ENCODE peak calls at places on chromosomes 4 and X, in nine cellular contexts. One of them, this sample, is unnamed.

GRCh38 chrX:11135483-11136185 is 24.5 kb downstream of the HCCS start:
- ATAC-seq in body of pancreas: no peak
- ATAC-seq in upper lobe of left lung: no peak
- ATAC-seq in HCT116: no peak
- ATAC-seq in heart left ventricle: no peak
- ATAC-seq in GM12878: no peak
- ATAC-seq in HepG2: no peak
- ATAC-seq in K562: peak
- ATAC-seq in A549: no peak
- ATAC-seq in this sample: no peak

GRCh38 chr4:78749972-78750727 is 26.0 kb upstream of the BMP2K start:
- ATAC-seq in body of pancreas: no peak
- ATAC-seq in upper lobe of left lung: no peak
- ATAC-seq in HCT116: no peak
- ATAC-seq in heart left ventricle: peak
- ATAC-seq in GM12878: peak
- ATAC-seq in HepG2: no peak
- ATAC-seq in K562: no peak
- ATAC-seq in A549: no peak
- ATAC-seq in this sample: no peak

GRCh38 chrX:3518870-3519269 is 172.4 kb upstream of the MXRA5 start:
- ATAC-seq in body of pancreas: no peak
- ATAC-seq in upper lobe of left lung: no peak
- ATAC-seq in HCT116: peak
- ATAC-seq in heart left ventricle: peak
- ATAC-seq in GM12878: no peak
- ATAC-seq in HepG2: no peak
- ATAC-seq in K562: no peak
- ATAC-seq in A549: peak
- ATAC-seq in this sample: peak

GRCh38 chr4:188139671-188140070 is 430 bp downstream of the TRIML1 start:
- ATAC-seq in body of pancreas: no peak
- ATAC-seq in upper lobe of left lung: peak
- ATAC-seq in HCT116: no peak
- ATAC-seq in heart left ventricle: no peak
- ATAC-seq in GM12878: no peak
- ATAC-seq in HepG2: no peak
- ATAC-seq in K562: no peak
- ATAC-seq in A549: no peak
- ATAC-seq in this sample: no peak

GRCh38 chr4:109191216-109191615 is 111.2 kb downstream of the COL25A1 start:
- ATAC-seq in body of pancreas: no peak
- ATAC-seq in upper lobe of left lung: no peak
- ATAC-seq in HCT116: no peak
- ATAC-seq in heart left ventricle: no peak
- ATAC-seq in GM12878: no peak
- ATAC-seq in HepG2: no peak
- ATAC-seq in K562: no peak
- ATAC-seq in A549: no peak
- ATAC-seq in this sample: no peak

GRCh38 chr4:128301979-128302378 is 14.4 kb upstream of the PGRMC2 start:
- ATAC-seq in body of pancreas: no peak
- ATAC-seq in upper lobe of left lung: no peak
- ATAC-seq in HCT116: no peak
- ATAC-seq in heart left ventricle: no peak
- ATAC-seq in GM12878: no peak
- ATAC-seq in HepG2: no peak
- ATAC-seq in K562: no peak
- ATAC-seq in A549: no peak
- ATAC-seq in this sample: no peak

GRCh38 chr4:99447079-99447478 is 11.9 kb upstream of the ADH7 start:
- ATAC-seq in body of pancreas: peak
- ATAC-seq in upper lobe of left lung: no peak
- ATAC-seq in HCT116: no peak
- ATAC-seq in heart left ventricle: no peak
- ATAC-seq in GM12878: peak
- ATAC-seq in HepG2: no peak
- ATAC-seq in K562: no peak
- ATAC-seq in A549: peak
- ATAC-seq in this sample: no peak

GRCh38 chrX:124257924-124258706 is 74.3 kb upstream of the TEX13D start:
- ATAC-seq in body of pancreas: no peak
- ATAC-seq in upper lobe of left lung: no peak
- ATAC-seq in HCT116: no peak
- ATAC-seq in heart left ventricle: peak
- ATAC-seq in GM12878: no peak
- ATAC-seq in HepG2: no peak
- ATAC-seq in K562: no peak
- ATAC-seq in A549: no peak
- ATAC-seq in this sample: peak

GRCh38 chr4:113540859-113541258 is 220.7 kb downstream of the CAMK2D start:
- ATAC-seq in body of pancreas: no peak
- ATAC-seq in upper lobe of left lung: no peak
- ATAC-seq in HCT116: peak
- ATAC-seq in heart left ventricle: peak
- ATAC-seq in GM12878: peak
- ATAC-seq in HepG2: no peak
- ATAC-seq in K562: no peak
- ATAC-seq in A549: no peak
- ATAC-seq in this sample: no peak

GRCh38 chrX:17860811-17861495 is at the start of gene RAI2:
- ATAC-seq in body of pancreas: peak
- ATAC-seq in upper lobe of left lung: no peak
- ATAC-seq in HCT116: no peak
- ATAC-seq in heart left ventricle: peak
- ATAC-seq in GM12878: no peak
- ATAC-seq in HepG2: peak
- ATAC-seq in K562: peak
- ATAC-seq in A549: peak
- ATAC-seq in this sample: peak

GRCh38 chr4:68613752-68614151 is 37.6 kb upstream of the UGT2B17 start:
- ATAC-seq in body of pancreas: no peak
- ATAC-seq in upper lobe of left lung: no peak
- ATAC-seq in HCT116: no peak
- ATAC-seq in heart left ventricle: no peak
- ATAC-seq in GM12878: no peak
- ATAC-seq in HepG2: no peak
- ATAC-seq in K562: no peak
- ATAC-seq in A549: no peak
- ATAC-seq in this sample: no peak

GRCh38 chr4:1462009-1462767 is 55.9 kb upstream of the NKX1-1 start:
- ATAC-seq in body of pancreas: no peak
- ATAC-seq in upper lobe of left lung: no peak
- ATAC-seq in HCT116: no peak
- ATAC-seq in heart left ventricle: no peak
- ATAC-seq in GM12878: no peak
- ATAC-seq in HepG2: no peak
- ATAC-seq in K562: no peak
- ATAC-seq in A549: no peak
- ATAC-seq in this sample: no peak

GRCh38 chr4:86497980-86498379 is 96.1 kb upstream of the PTPN13 start:
- ATAC-seq in body of pancreas: no peak
- ATAC-seq in upper lobe of left lung: no peak
- ATAC-seq in HCT116: no peak
- ATAC-seq in heart left ventricle: peak
- ATAC-seq in GM12878: peak
- ATAC-seq in HepG2: no peak
- ATAC-seq in K562: no peak
- ATAC-seq in A549: no peak
- ATAC-seq in this sample: no peak

GRCh38 chrX:110032534-110033161 is 29.7 kb downstream of the TMEM164 start:
- ATAC-seq in body of pancreas: no peak
- ATAC-seq in upper lobe of left lung: no peak
- ATAC-seq in HCT116: no peak
- ATAC-seq in heart left ventricle: peak
- ATAC-seq in GM12878: no peak
- ATAC-seq in HepG2: no peak
- ATAC-seq in K562: no peak
- ATAC-seq in A549: no peak
- ATAC-seq in this sample: no peak

GRCh38 chrX:42869659-42870476 is 91.9 kb upstream of the PPP1R2C start:
- ATAC-seq in body of pancreas: no peak
- ATAC-seq in upper lobe of left lung: no peak
- ATAC-seq in HCT116: no peak
- ATAC-seq in heart left ventricle: no peak
- ATAC-seq in GM12878: peak
- ATAC-seq in HepG2: no peak
- ATAC-seq in K562: no peak
- ATAC-seq in A549: no peak
- ATAC-seq in this sample: no peak

DNA sequence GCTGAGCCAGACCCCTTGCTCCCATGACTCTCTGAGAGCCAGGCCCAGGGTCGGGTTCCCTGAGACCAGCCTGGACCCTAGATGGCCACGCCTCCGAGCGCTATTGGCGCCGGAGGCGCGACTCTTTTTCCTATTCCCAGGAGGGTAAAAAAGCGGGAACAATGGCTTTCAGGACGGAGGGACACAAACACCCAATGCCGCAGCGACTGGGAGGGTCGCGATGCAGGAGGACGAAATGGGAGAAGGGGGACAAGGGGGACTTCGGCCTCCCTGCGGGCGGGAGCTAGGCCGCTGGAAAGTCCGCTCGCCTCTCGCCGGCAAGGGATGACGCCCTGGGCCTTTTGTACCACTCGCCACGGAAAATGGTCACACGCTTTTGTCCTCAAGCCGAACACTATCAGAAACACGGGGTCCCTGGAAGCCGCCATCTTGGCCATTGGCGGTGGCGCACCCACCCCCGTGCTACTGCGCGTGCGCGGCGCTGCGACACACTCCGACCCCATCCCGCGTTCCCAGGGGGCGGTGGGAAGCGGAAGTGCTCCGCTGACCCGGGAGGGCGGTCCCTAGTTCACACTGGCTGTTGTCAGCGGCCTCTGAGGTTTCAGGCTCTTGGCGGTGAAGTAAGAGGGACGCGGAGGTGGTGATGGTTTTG is 98.4 kb downstream of the ZNF674 start:
- ATAC-seq in body of pancreas: peak
- ATAC-seq in upper lobe of left lung: peak
- ATAC-seq in HCT116: peak
- ATAC-seq in heart left ventricle: peak
- ATAC-seq in GM12878: peak
- ATAC-seq in HepG2: peak
- ATAC-seq in K562: peak
- ATAC-seq in A549: peak
- ATAC-seq in this sample: peak
- TF ChIP-seq POLR2A in body of pancreas: peak
- TF ChIP-seq POLR2A in upper lobe of left lung: peak
- TF ChIP-seq POLR2A in HCT116: no peak
- TF ChIP-seq POLR2A in heart left ventricle: peak
- TF ChIP-seq POLR2A in GM12878: peak
- TF ChIP-seq POLR2A in HepG2: peak
- TF ChIP-seq POLR2A in K562: peak
- TF ChIP-seq POLR2A in A549: peak
- TF ChIP-seq POLR2A in this sample: peak

GRCh38 chrX:48891402-48892288 is 5.9 kb downstream of the TIMM17B start:
- ATAC-seq in body of pancreas: peak
- ATAC-seq in upper lobe of left lung: peak
- ATAC-seq in HCT116: peak
- ATAC-seq in heart left ventricle: peak
- ATAC-seq in GM12878: peak
- ATAC-seq in HepG2: peak
- ATAC-seq in K562: peak
- ATAC-seq in A549: peak
- ATAC-seq in this sample: peak
- TF ChIP-seq POLR2A in body of pancreas: peak
- TF ChIP-seq POLR2A in upper lobe of left lung: no peak
- TF ChIP-seq POLR2A in HCT116: no peak
- TF ChIP-seq POLR2A in heart left ventricle: peak
- TF ChIP-seq POLR2A in GM12878: no peak
- TF ChIP-seq POLR2A in HepG2: no peak
- TF ChIP-seq POLR2A in K562: peak
- TF ChIP-seq POLR2A in A549: peak
- TF ChIP-seq POLR2A in this sample: peak

GRCh38 chr4:25859429-25860148 is 3.2 kb downstream of the SEL1L3 start:
- ATAC-seq in body of pancreas: no peak
- ATAC-seq in upper lobe of left lung: no peak
- ATAC-seq in HCT116: no peak
- ATAC-seq in heart left ventricle: no peak
- ATAC-seq in GM12878: peak
- ATAC-seq in HepG2: no peak
- ATAC-seq in K562: no peak
- ATAC-seq in A549: no peak
- ATAC-seq in this sample: no peak

GRCh38 chr4:25860586-25861421 is 2.0 kb downstream of the SEL1L3 start:
- ATAC-seq in body of pancreas: no peak
- ATAC-seq in upper lobe of left lung: peak
- ATAC-seq in HCT116: no peak
- ATAC-seq in heart left ventricle: no peak
- ATAC-seq in GM12878: peak
- ATAC-seq in HepG2: no peak
- ATAC-seq in K562: peak
- ATAC-seq in A549: no peak
- ATAC-seq in this sample: peak

GRCh38 chr4:25862411-25863346 is at the start of gene SEL1L3:
- ATAC-seq in body of pancreas: peak
- ATAC-seq in upper lobe of left lung: no peak
- ATAC-seq in HCT116: peak
- ATAC-seq in heart left ventricle: peak
- ATAC-seq in GM12878: peak
- ATAC-seq in HepG2: peak
- ATAC-seq in K562: peak
- ATAC-seq in A549: peak
- ATAC-seq in this sample: peak

GRCh38 chr4:25861951-25862410 is 807 bp downstream of the SEL1L3 start:
- ATAC-seq in body of pancreas: peak
- ATAC-seq in upper lobe of left lung: no peak
- ATAC-seq in HCT116: peak
- ATAC-seq in heart left ventricle: peak
- ATAC-seq in GM12878: peak
- ATAC-seq in HepG2: no peak
- ATAC-seq in K562: peak
- ATAC-seq in A549: peak
- ATAC-seq in this sample: no peak

GRCh38 chr4:25861422-25861926 is 1.3 kb downstream of the SEL1L3 start:
- ATAC-seq in body of pancreas: peak
- ATAC-seq in upper lobe of left lung: no peak
- ATAC-seq in HCT116: no peak
- ATAC-seq in heart left ventricle: peak
- ATAC-seq in GM12878: no peak
- ATAC-seq in HepG2: no peak
- ATAC-seq in K562: peak
- ATAC-seq in A549: no peak
- ATAC-seq in this sample: no peak
- TF ChIP-seq POLR2A in body of pancreas: peak
- TF ChIP-seq POLR2A in upper lobe of left lung: no peak
- TF ChIP-seq POLR2A in HCT116: no peak
- TF ChIP-seq POLR2A in heart left ventricle: no peak
- TF ChIP-seq POLR2A in GM12878: no peak
- TF ChIP-seq POLR2A in HepG2: no peak
- TF ChIP-seq POLR2A in K562: peak
- TF ChIP-seq POLR2A in A549: no peak
- TF ChIP-seq POLR2A in this sample: no peak

GRCh38 chrX:96081891-96082290 is 602.8 kb upstream of the DIAPH2 start:
- ATAC-seq in body of pancreas: no peak
- ATAC-seq in upper lobe of left lung: no peak
- ATAC-seq in HCT116: no peak
- ATAC-seq in heart left ventricle: no peak
- ATAC-seq in GM12878: no peak
- ATAC-seq in HepG2: no peak
- ATAC-seq in K562: no peak
- ATAC-seq in A549: no peak
- ATAC-seq in this sample: no peak
- TF ChIP-seq POLR2A in body of pancreas: no peak
- TF ChIP-seq POLR2A in upper lobe of left lung: no peak
- TF ChIP-seq POLR2A in HCT116: no peak
- TF ChIP-seq POLR2A in heart left ventricle: no peak
- TF ChIP-seq POLR2A in GM12878: no peak
- TF ChIP-seq POLR2A in HepG2: no peak
- TF ChIP-seq POLR2A in K562: no peak
- TF ChIP-seq POLR2A in A549: no peak
- TF ChIP-seq POLR2A in this sample: no peak

This sample was measured in gastroesophageal sphincter.